ENCODE peak calls at places on chromosomes 3 and 15, in five cellular contexts. B, T, W, I and Y are unnamed samples.

GRCh38 chr3:46564190-46565112 is 1.7 kb downstream of the LRRC2 start:
- DNase-seq in B (no peak), T (no peak), W (no peak), I (no peak), Y (no peak)

GRCh38 chr3:138381950-138382715 is 33.8 kb downstream of the MRAS start:
- DNase-seq in B (no peak), T (no peak), W (no peak), I (peak; percentile 54), Y (peak; percentile 11)

GRCh38 chr3:25594007-25594502 is 70.7 kb downstream of the TOP2B start:
- DNase-seq in B (peak; percentile 58), T (no peak), W (no peak), I (peak; percentile 42), Y (peak; percentile 86)

GRCh38 chr3:72346526-72346926 is 501.7 kb downstream of the SHQ1 start:
- DNase-seq in B (peak; percentile 53), T (no peak), W (no peak), I (peak; percentile 80), Y (peak; percentile 57)

GRCh38 chr15:76866716-76867321 is 38.3 kb downstream of the SCAPER start:
- DNase-seq in B (no peak), T (no peak), W (peak; percentile 5), I (peak; percentile 30), Y (peak; percentile 30)

GRCh38 chr15:91783001-91783400 is 70.5 kb upstream of the SLCO3A1 start:
- DNase-seq in B (no peak), T (no peak), W (no peak), I (no peak), Y (no peak)

GRCh38 chr3:159892171-159892791 is 96.4 kb upstream of the IL12A start:
- DNase-seq in B (no peak), T (no peak), W (no peak), I (no peak), Y (no peak)

GRCh38 chr3:184791134-184791533 is 20.8 kb upstream of the VPS8 start:
- DNase-seq in B (peak; percentile 46), T (no peak), W (no peak), I (no peak), Y (no peak)

GRCh38 chr3:149315694-149316093 is 17.7 kb downstream of the TM4SF18 start:
- DNase-seq in B (no peak), T (no peak), W (no peak), I (no peak), Y (no peak)

GRCh38 chr3:108453541-108454057 is 56.8 kb downstream of the MYH15 start:
- DNase-seq in B (no peak), T (no peak), W (no peak), I (no peak), Y (no peak)

GRCh38 chr3:190443257-190443656 is 6.4 kb downstream of the TMEM207 start:
- DNase-seq in B (no peak), T (no peak), W (no peak), I (no peak), Y (peak; percentile 29)

GRCh38 chr3:43760951-43761350 is 70.2 kb downstream of the ABHD5 start:
- DNase-seq in B (no peak), T (no peak), W (no peak), I (no peak), Y (no peak)

GRCh38 chr3:50047426-50047825 is 41.3 kb upstream of the RBM5 start:
- DNase-seq in B (no peak), T (no peak), W (no peak), I (no peak), Y (no peak)

GRCh38 chr3:129576514-129577345 is 29.7 kb downstream of the PLXND1 start:
- DNase-seq in B (no peak), T (peak; percentile 47), W (no peak), I (no peak), Y (no peak)